ENCODE peak calls at places on chromosomes 16 and 17, in six cellular contexts. U is left ventricle myocardium superior; V is stomach; I is stimulated activated CD8-positive, alpha-beta memory T cell treated with anti-CD3 and anti-CD28 coated beads, Interleukin-4, amount 100 ng/mL, for 4 hours; E is glomerular endothelial cell; D is KBM-7. T is an unnamed sample.

GRCh38 chr17:57408064-57408811 is 151.9 kb downstream of the MSI2 start:
- DNase-seq in U (no peak), E (no peak), D (no peak), I (no peak), V (no peak), T (no peak)

GRCh38 chr16:87658564-87659225 is 56.4 kb downstream of the JPH3 start:
- DNase-seq in E (no peak), V (no peak), D (no peak), I (no peak), U (no peak), T (no peak)

GRCh38 chr17:58215685-58216084 is 3.4 kb downstream of the MKS1 start:
- DNase-seq in D (peak; percentile 37), I (no peak), V (no peak), U (no peak), E (no peak), T (no peak)

GRCh38 chr17:21094298-21094704 is 32.5 kb upstream of the DHRS7B start:
- DNase-seq in V (no peak), U (no peak), I (no peak), E (no peak), D (no peak), T (no peak)

GRCh38 chr17:68570531-68570930 is 30.6 kb downstream of the FAM20A start:
- DNase-seq in U (no peak), I (no peak), D (no peak), E (no peak), V (no peak), T (no peak)

GRCh38 chr17:46868689-46869187 is 17.4 kb downstream of the WNT9B start:
- DNase-seq in V (no peak), E (no peak), I (no peak), D (no peak), U (no peak), T (no peak)

GRCh38 chr16:87499189-87499486 is 6.3 kb upstream of the ZCCHC14 start:
- DNase-seq in I (no peak), E (no peak), D (no peak), V (no peak), U (no peak), T (peak; percentile 75)

GRCh38 chr16:65538945-65539344 is 417.1 kb upstream of the CDH11 start:
- DNase-seq in U (no peak), D (no peak), E (no peak), I (no peak), V (no peak), T (peak; percentile 52)

GRCh38 chr17:5840811-5841446 is 229.2 kb upstream of the WSCD1 start:
- DNase-seq in D (no peak), U (no peak), E (no peak), V (no peak), I (no peak), T (no peak)

GRCh38 chr17:19630651-19631050 is 17.9 kb upstream of the ALDH3A2 start:
- DNase-seq in U (no peak), I (no peak), D (no peak), E (no peak), V (no peak), T (no peak)

GRCh38 chr16:20923876-20924275 is 23.3 kb downstream of the LYRM1 start:
- DNase-seq in V (no peak), U (no peak), I (no peak), E (no peak), D (no peak), T (no peak)

GRCh38 chr16:68539704-68540370 is 746 bp downstream of the ZFP90 start:
- DNase-seq in D (peak; percentile 41), U (no peak), E (no peak), I (no peak), V (no peak), T (peak; percentile 31)

GRCh38 chr17:2975469-2975958 is 87.9 kb downstream of the OR1D5 start:
- DNase-seq in E (no peak), D (no peak), V (peak; percentile 56), U (no peak), I (no peak), T (no peak)

GRCh38 chr16:49951568-49952195 is 73.3 kb upstream of the CNEP1R1 start:
- DNase-seq in U (no peak), V (no peak), I (no peak), E (no peak), D (no peak), T (no peak)

GRCh38 chr17:56499799-56500388 is 93.6 kb upstream of the NOG start:
- DNase-seq in U (no peak), D (peak; percentile 64), V (no peak), I (no peak), E (peak; percentile 9), T (no peak)

GRCh38 chr17:28133562-28133970 is 91.1 kb downstream of the NLK start:
- DNase-seq in I (no peak), E (peak; percentile 87), U (no peak), V (no peak), D (no peak), T (peak; percentile 47)

GRCh38 chr17:50205111-50205821 is 3.8 kb upstream of the COL1A1 start:
- DNase-seq in E (no peak), V (no peak), U (no peak), I (no peak), D (no peak), T (no peak)

GRCh38 chr17:75594499-75595283 is 7.1 kb downstream of the MYO15B start:
- DNase-seq in E (no peak), U (no peak), V (no peak), I (no peak), D (no peak), T (no peak)

GRCh38 chr16:24102120-24102740 is 153.9 kb upstream of the CACNG3 start:
- DNase-seq in U (no peak), E (no peak), D (peak; percentile 7), V (no peak), I (no peak), T (no peak)

GRCh38 chr17:41728056-41728455 is 6.4 kb downstream of the HAP1 start:
- DNase-seq in D (no peak), U (no peak), V (no peak), E (no peak), I (no peak), T (no peak)

GRCh38 chr16:29147710-29148425 is 163.0 kb downstream of the LAT start:
- DNase-seq in E (no peak), I (no peak), V (no peak), U (no peak), D (no peak), T (no peak)

GRCh38 chr16:29708917-29709600 is 30.1 kb downstream of the QPRT start:
- DNase-seq in I (no peak), D (no peak), U (no peak), V (no peak), E (no peak), T (no peak)

T was measured in AG08395.